ENCODE peak calls at places on chromosomes 11 and 22, in eight cellular contexts. One of them, this sample, is unnamed.
A peak's percentile ranks its signal among the peaks of the same experiment; 100 is the strongest.

GRCh38 chr11:10763766-10764165 is 12.7 kb downstream of the CTR9 start:
- DNase-seq in HAP-1: no peak
- DNase-seq in fibroblast of the conjunctiva: no peak
- DNase-seq in stimulated activated CD4-positive, alpha-beta T cell treated with anti-CD3 and anti-CD28 coated beads, TNF-alpha, amount 100 ng/mL, for 1 hour: no peak
- DNase-seq in activated CD4-positive, alpha-beta T cell treated with anti-CD3 and anti-CD28 coated beads, Interleukin-2, amount 50 U/mL, for 24 hours: no peak
- DNase-seq in GM10248: no peak
- DNase-seq in HEK293T: no peak
- DNase-seq in MM.1S: no peak
- DNase-seq in this sample: no peak

GRCh38 chr11:65719887-65720236 is 736 bp downstream of the RNASEH2C start:
- DNase-seq in HAP-1: peak; percentile 48
- DNase-seq in fibroblast of the conjunctiva: no peak
- DNase-seq in stimulated activated CD4-positive, alpha-beta T cell treated with anti-CD3 and anti-CD28 coated beads, TNF-alpha, amount 100 ng/mL, for 1 hour: no peak
- DNase-seq in activated CD4-positive, alpha-beta T cell treated with anti-CD3 and anti-CD28 coated beads, Interleukin-2, amount 50 U/mL, for 24 hours: no peak
- DNase-seq in GM10248: peak; percentile 32
- DNase-seq in HEK293T: peak; percentile 22
- DNase-seq in MM.1S: peak; percentile 42
- DNase-seq in this sample: peak; percentile 52

GRCh38 chr22:32708835-32709234 is 92.7 kb upstream of the TIMP3 start:
- DNase-seq in HAP-1: no peak
- DNase-seq in fibroblast of the conjunctiva: peak; percentile 33
- DNase-seq in stimulated activated CD4-positive, alpha-beta T cell treated with anti-CD3 and anti-CD28 coated beads, TNF-alpha, amount 100 ng/mL, for 1 hour: no peak
- DNase-seq in activated CD4-positive, alpha-beta T cell treated with anti-CD3 and anti-CD28 coated beads, Interleukin-2, amount 50 U/mL, for 24 hours: no peak
- DNase-seq in GM10248: no peak
- DNase-seq in HEK293T: no peak
- DNase-seq in MM.1S: no peak
- DNase-seq in this sample: no peak

GRCh38 chr11:60211206-60211605 is 28.3 kb upstream of the MS4A6A start:
- DNase-seq in HAP-1: no peak
- DNase-seq in fibroblast of the conjunctiva: no peak
- DNase-seq in stimulated activated CD4-positive, alpha-beta T cell treated with anti-CD3 and anti-CD28 coated beads, TNF-alpha, amount 100 ng/mL, for 1 hour: no peak
- DNase-seq in activated CD4-positive, alpha-beta T cell treated with anti-CD3 and anti-CD28 coated beads, Interleukin-2, amount 50 U/mL, for 24 hours: no peak
- DNase-seq in GM10248: no peak
- DNase-seq in HEK293T: no peak
- DNase-seq in MM.1S: no peak
- DNase-seq in this sample: no peak

GRCh38 chr11:65479184-65480145 is 19.4 kb upstream of the MALAT1 start:
- DNase-seq in HAP-1: peak; percentile 53
- DNase-seq in fibroblast of the conjunctiva: no peak
- DNase-seq in stimulated activated CD4-positive, alpha-beta T cell treated with anti-CD3 and anti-CD28 coated beads, TNF-alpha, amount 100 ng/mL, for 1 hour: no peak
- DNase-seq in activated CD4-positive, alpha-beta T cell treated with anti-CD3 and anti-CD28 coated beads, Interleukin-2, amount 50 U/mL, for 24 hours: no peak
- DNase-seq in GM10248: peak; percentile 22
- DNase-seq in HEK293T: no peak
- DNase-seq in MM.1S: no peak
- DNase-seq in this sample: peak; percentile 52

GRCh38 chr11:10392680-10393079 is 62.4 kb upstream of the AMPD3 start:
- DNase-seq in HAP-1: no peak
- DNase-seq in fibroblast of the conjunctiva: no peak
- DNase-seq in stimulated activated CD4-positive, alpha-beta T cell treated with anti-CD3 and anti-CD28 coated beads, TNF-alpha, amount 100 ng/mL, for 1 hour: no peak
- DNase-seq in activated CD4-positive, alpha-beta T cell treated with anti-CD3 and anti-CD28 coated beads, Interleukin-2, amount 50 U/mL, for 24 hours: no peak
- DNase-seq in GM10248: no peak
- DNase-seq in HEK293T: no peak
- DNase-seq in MM.1S: no peak
- DNase-seq in this sample: no peak

GRCh38 chr22:28231423-28231822 is 312.4 kb upstream of the PITPNB start:
- DNase-seq in HAP-1: peak; percentile 35
- DNase-seq in fibroblast of the conjunctiva: no peak
- DNase-seq in stimulated activated CD4-positive, alpha-beta T cell treated with anti-CD3 and anti-CD28 coated beads, TNF-alpha, amount 100 ng/mL, for 1 hour: no peak
- DNase-seq in activated CD4-positive, alpha-beta T cell treated with anti-CD3 and anti-CD28 coated beads, Interleukin-2, amount 50 U/mL, for 24 hours: no peak
- DNase-seq in GM10248: no peak
- DNase-seq in HEK293T: peak; percentile 39
- DNase-seq in MM.1S: no peak
- DNase-seq in this sample: no peak

GRCh38 chr11:27913650-27914049 is 194.3 kb downstream of the KIF18A start:
- DNase-seq in HAP-1: no peak
- DNase-seq in fibroblast of the conjunctiva: no peak
- DNase-seq in stimulated activated CD4-positive, alpha-beta T cell treated with anti-CD3 and anti-CD28 coated beads, TNF-alpha, amount 100 ng/mL, for 1 hour: no peak
- DNase-seq in activated CD4-positive, alpha-beta T cell treated with anti-CD3 and anti-CD28 coated beads, Interleukin-2, amount 50 U/mL, for 24 hours: no peak
- DNase-seq in GM10248: no peak
- DNase-seq in HEK293T: no peak
- DNase-seq in MM.1S: no peak
- DNase-seq in this sample: peak; percentile 60

GRCh38 chr11:119363874-119364590 is 17.5 kb downstream of the USP2 start:
- DNase-seq in HAP-1: peak; percentile 74
- DNase-seq in fibroblast of the conjunctiva: no peak
- DNase-seq in stimulated activated CD4-positive, alpha-beta T cell treated with anti-CD3 and anti-CD28 coated beads, TNF-alpha, amount 100 ng/mL, for 1 hour: no peak
- DNase-seq in activated CD4-positive, alpha-beta T cell treated with anti-CD3 and anti-CD28 coated beads, Interleukin-2, amount 50 U/mL, for 24 hours: peak; percentile 21
- DNase-seq in GM10248: peak; percentile 82
- DNase-seq in HEK293T: peak; percentile 93
- DNase-seq in MM.1S: no peak
- DNase-seq in this sample: peak; percentile 57

GRCh38 chr11:93652161-93652597 is 9.3 kb upstream of the CEP295 start:
- DNase-seq in HAP-1: peak; percentile 65
- DNase-seq in fibroblast of the conjunctiva: peak; percentile 10
- DNase-seq in stimulated activated CD4-positive, alpha-beta T cell treated with anti-CD3 and anti-CD28 coated beads, TNF-alpha, amount 100 ng/mL, for 1 hour: no peak
- DNase-seq in activated CD4-positive, alpha-beta T cell treated with anti-CD3 and anti-CD28 coated beads, Interleukin-2, amount 50 U/mL, for 24 hours: peak; percentile 26
- DNase-seq in GM10248: peak; percentile 18
- DNase-seq in HEK293T: peak; percentile 49
- DNase-seq in MM.1S: peak; percentile 30
- DNase-seq in this sample: peak; percentile 39

GRCh38 chr22:50702821-50703725 is 30.4 kb downstream of the SHANK3 start:
- DNase-seq in HAP-1: no peak
- DNase-seq in fibroblast of the conjunctiva: no peak
- DNase-seq in stimulated activated CD4-positive, alpha-beta T cell treated with anti-CD3 and anti-CD28 coated beads, TNF-alpha, amount 100 ng/mL, for 1 hour: no peak
- DNase-seq in activated CD4-positive, alpha-beta T cell treated with anti-CD3 and anti-CD28 coated beads, Interleukin-2, amount 50 U/mL, for 24 hours: no peak
- DNase-seq in GM10248: no peak
- DNase-seq in HEK293T: no peak
- DNase-seq in MM.1S: no peak
- DNase-seq in this sample: no peak

GRCh38 chr11:24932110-24933000 is 435.5 kb downstream of the LUZP2 start:
- DNase-seq in HAP-1: no peak
- DNase-seq in fibroblast of the conjunctiva: no peak
- DNase-seq in stimulated activated CD4-positive, alpha-beta T cell treated with anti-CD3 and anti-CD28 coated beads, TNF-alpha, amount 100 ng/mL, for 1 hour: no peak
- DNase-seq in activated CD4-positive, alpha-beta T cell treated with anti-CD3 and anti-CD28 coated beads, Interleukin-2, amount 50 U/mL, for 24 hours: no peak
- DNase-seq in GM10248: no peak
- DNase-seq in HEK293T: no peak
- DNase-seq in MM.1S: no peak
- DNase-seq in this sample: peak; percentile 39

GRCh38 chr11:9219572-9219971 is 45.6 kb downstream of the DENND5A start:
- DNase-seq in HAP-1: peak; percentile 18
- DNase-seq in fibroblast of the conjunctiva: peak; percentile 84
- DNase-seq in stimulated activated CD4-positive, alpha-beta T cell treated with anti-CD3 and anti-CD28 coated beads, TNF-alpha, amount 100 ng/mL, for 1 hour: no peak
- DNase-seq in activated CD4-positive, alpha-beta T cell treated with anti-CD3 and anti-CD28 coated beads, Interleukin-2, amount 50 U/mL, for 24 hours: no peak
- DNase-seq in GM10248: no peak
- DNase-seq in HEK293T: no peak
- DNase-seq in MM.1S: no peak
- DNase-seq in this sample: peak; percentile 51

GRCh38 chr22:50302041-50302541 is 5.4 kb downstream of the PLXNB2 start:
- DNase-seq in HAP-1: no peak
- DNase-seq in fibroblast of the conjunctiva: no peak
- DNase-seq in stimulated activated CD4-positive, alpha-beta T cell treated with anti-CD3 and anti-CD28 coated beads, TNF-alpha, amount 100 ng/mL, for 1 hour: no peak
- DNase-seq in activated CD4-positive, alpha-beta T cell treated with anti-CD3 and anti-CD28 coated beads, Interleukin-2, amount 50 U/mL, for 24 hours: no peak
- DNase-seq in GM10248: no peak
- DNase-seq in HEK293T: no peak
- DNase-seq in MM.1S: no peak
- DNase-seq in this sample: no peak

GRCh38 chr11:64765841-64766682 is 6.3 kb upstream of the PYGM start:
- DNase-seq in HAP-1: no peak
- DNase-seq in fibroblast of the conjunctiva: no peak
- DNase-seq in stimulated activated CD4-positive, alpha-beta T cell treated with anti-CD3 and anti-CD28 coated beads, TNF-alpha, amount 100 ng/mL, for 1 hour: no peak
- DNase-seq in activated CD4-positive, alpha-beta T cell treated with anti-CD3 and anti-CD28 coated beads, Interleukin-2, amount 50 U/mL, for 24 hours: no peak
- DNase-seq in GM10248: peak; percentile 6
- DNase-seq in HEK293T: no peak
- DNase-seq in MM.1S: no peak
- DNase-seq in this sample: no peak

GRCh38 chr22:33986954-33987353 is 66.7 kb upstream of the LARGE1 start:
- DNase-seq in HAP-1: no peak
- DNase-seq in fibroblast of the conjunctiva: no peak
- DNase-seq in stimulated activated CD4-positive, alpha-beta T cell treated with anti-CD3 and anti-CD28 coated beads, TNF-alpha, amount 100 ng/mL, for 1 hour: no peak
- DNase-seq in activated CD4-positive, alpha-beta T cell treated with anti-CD3 and anti-CD28 coated beads, Interleukin-2, amount 50 U/mL, for 24 hours: no peak
- DNase-seq in GM10248: no peak
- DNase-seq in HEK293T: no peak
- DNase-seq in MM.1S: no peak
- DNase-seq in this sample: no peak

GRCh38 chr11:3834349-3835099 is 6.2 kb downstream of the RHOG start:
- DNase-seq in HAP-1: no peak
- DNase-seq in fibroblast of the conjunctiva: no peak
- DNase-seq in stimulated activated CD4-positive, alpha-beta T cell treated with anti-CD3 and anti-CD28 coated beads, TNF-alpha, amount 100 ng/mL, for 1 hour: no peak
- DNase-seq in activated CD4-positive, alpha-beta T cell treated with anti-CD3 and anti-CD28 coated beads, Interleukin-2, amount 50 U/mL, for 24 hours: no peak
- DNase-seq in GM10248: no peak
- DNase-seq in HEK293T: no peak
- DNase-seq in MM.1S: no peak
- DNase-seq in this sample: no peak

GRCh38 chr11:68962527-68963250 is 18.1 kb downstream of the MRGPRD start:
- DNase-seq in HAP-1: no peak
- DNase-seq in fibroblast of the conjunctiva: no peak
- DNase-seq in stimulated activated CD4-positive, alpha-beta T cell treated with anti-CD3 and anti-CD28 coated beads, TNF-alpha, amount 100 ng/mL, for 1 hour: peak; percentile 4
- DNase-seq in activated CD4-positive, alpha-beta T cell treated with anti-CD3 and anti-CD28 coated beads, Interleukin-2, amount 50 U/mL, for 24 hours: no peak
- DNase-seq in GM10248: peak; percentile 19
- DNase-seq in HEK293T: no peak
- DNase-seq in MM.1S: no peak
- DNase-seq in this sample: no peak

GRCh38 chr11:91664521-91664920 is 560.1 kb upstream of the FAT3 start:
- DNase-seq in HAP-1: peak; percentile 74
- DNase-seq in fibroblast of the conjunctiva: no peak
- DNase-seq in stimulated activated CD4-positive, alpha-beta T cell treated with anti-CD3 and anti-CD28 coated beads, TNF-alpha, amount 100 ng/mL, for 1 hour: no peak
- DNase-seq in activated CD4-positive, alpha-beta T cell treated with anti-CD3 and anti-CD28 coated beads, Interleukin-2, amount 50 U/mL, for 24 hours: no peak
- DNase-seq in GM10248: no peak
- DNase-seq in HEK293T: no peak
- DNase-seq in MM.1S: no peak
- DNase-seq in this sample: no peak

GRCh38 chr11:35709386-35709785 is 46.8 kb downstream of the TRIM44 start:
- DNase-seq in HAP-1: no peak
- DNase-seq in fibroblast of the conjunctiva: no peak
- DNase-seq in stimulated activated CD4-positive, alpha-beta T cell treated with anti-CD3 and anti-CD28 coated beads, TNF-alpha, amount 100 ng/mL, for 1 hour: no peak
- DNase-seq in activated CD4-positive, alpha-beta T cell treated with anti-CD3 and anti-CD28 coated beads, Interleukin-2, amount 50 U/mL, for 24 hours: no peak
- DNase-seq in GM10248: no peak
- DNase-seq in HEK293T: no peak
- DNase-seq in MM.1S: no peak
- DNase-seq in this sample: no peak

GRCh38 chr11:125154380-125155099 is 10.0 kb upstream of the PKNOX2 start:
- DNase-seq in HAP-1: no peak
- DNase-seq in fibroblast of the conjunctiva: no peak
- DNase-seq in stimulated activated CD4-positive, alpha-beta T cell treated with anti-CD3 and anti-CD28 coated beads, TNF-alpha, amount 100 ng/mL, for 1 hour: no peak
- DNase-seq in activated CD4-positive, alpha-beta T cell treated with anti-CD3 and anti-CD28 coated beads, Interleukin-2, amount 50 U/mL, for 24 hours: no peak
- DNase-seq in GM10248: no peak
- DNase-seq in HEK293T: no peak
- DNase-seq in MM.1S: no peak
- DNase-seq in this sample: no peak

GRCh38 chr11:10072142-10072541 is 221.9 kb downstream of the SBF2 start:
- DNase-seq in HAP-1: no peak
- DNase-seq in fibroblast of the conjunctiva: no peak
- DNase-seq in stimulated activated CD4-positive, alpha-beta T cell treated with anti-CD3 and anti-CD28 coated beads, TNF-alpha, amount 100 ng/mL, for 1 hour: no peak
- DNase-seq in activated CD4-positive, alpha-beta T cell treated with anti-CD3 and anti-CD28 coated beads, Interleukin-2, amount 50 U/mL, for 24 hours: no peak
- DNase-seq in GM10248: no peak
- DNase-seq in HEK293T: no peak
- DNase-seq in MM.1S: no peak
- DNase-seq in this sample: no peak

GRCh38 chr22:40834628-40835027 is 15.5 kb upstream of the SLC25A17 start:
- DNase-seq in HAP-1: no peak
- DNase-seq in fibroblast of the conjunctiva: no peak
- DNase-seq in stimulated activated CD4-positive, alpha-beta T cell treated with anti-CD3 and anti-CD28 coated beads, TNF-alpha, amount 100 ng/mL, for 1 hour: no peak
- DNase-seq in activated CD4-positive, alpha-beta T cell treated with anti-CD3 and anti-CD28 coated beads, Interleukin-2, amount 50 U/mL, for 24 hours: no peak
- DNase-seq in GM10248: no peak
- DNase-seq in HEK293T: no peak
- DNase-seq in MM.1S: no peak
- DNase-seq in this sample: no peak

GRCh38 chr22:49728566-49729271 is 99.0 kb downstream of the BRD1 start:
- DNase-seq in HAP-1: no peak
- DNase-seq in fibroblast of the conjunctiva: no peak
- DNase-seq in stimulated activated CD4-positive, alpha-beta T cell treated with anti-CD3 and anti-CD28 coated beads, TNF-alpha, amount 100 ng/mL, for 1 hour: no peak
- DNase-seq in activated CD4-positive, alpha-beta T cell treated with anti-CD3 and anti-CD28 coated beads, Interleukin-2, amount 50 U/mL, for 24 hours: no peak
- DNase-seq in GM10248: no peak
- DNase-seq in HEK293T: no peak
- DNase-seq in MM.1S: no peak
- DNase-seq in this sample: no peak

GRCh38 chr22:49720279-49720959 is 107.3 kb downstream of the BRD1 start:
- DNase-seq in HAP-1: no peak
- DNase-seq in fibroblast of the conjunctiva: no peak
- DNase-seq in stimulated activated CD4-positive, alpha-beta T cell treated with anti-CD3 and anti-CD28 coated beads, TNF-alpha, amount 100 ng/mL, for 1 hour: no peak
- DNase-seq in activated CD4-positive, alpha-beta T cell treated with anti-CD3 and anti-CD28 coated beads, Interleukin-2, amount 50 U/mL, for 24 hours: no peak
- DNase-seq in GM10248: no peak
- DNase-seq in HEK293T: no peak
- DNase-seq in MM.1S: no peak
- DNase-seq in this sample: no peak

This sample was measured in epithelial cell of esophagus.